ENCODE peak calls at places on chromosome 20, in six cellular contexts. Q is NCI-H1048; V is stimulated activated CD4-positive, alpha-beta T cell treated with anti-CD3 and anti-CD28 coated beads, Interleukin-1b, Interleukin-23, amount 100 ng/mL, for 4 hours; D is cerebellar cortex; M is NCI-H1694 treated with DMSO at 0.1 percent for 48 hours; L is left cardiac atrium. G is an unnamed sample.
A peak's percentile ranks its signal among the peaks of the same experiment; 100 is the strongest.

GRCh38 chr20:24608926-24609667 is 139.7 kb downstream of the SYNDIG1 start:
- DNase-seq in Q (no peak), M (no peak), L (no peak), D (no peak), V (no peak), G (no peak)

GRCh38 chr20:34703573-34704176 is 469 bp upstream of the TP53INP2 start:
- DNase-seq in L (no peak), D (no peak), M (no peak), Q (no peak), V (no peak), G (no peak)

GRCh38 chr20:34098570-34098969 is 13.5 kb downstream of the EIF2S2 start:
- DNase-seq in L (no peak), V (no peak), Q (no peak), M (no peak), D (no peak), G (no peak)

GRCh38 chr20:16615199-16615598 is 42.0 kb upstream of the KIF16B start:
- DNase-seq in M (no peak), Q (no peak), L (peak; percentile 41), D (no peak), V (no peak), G (peak; percentile 72)

GRCh38 chr20:46835418-46835817 is 59.2 kb upstream of the EYA2 start:
- DNase-seq in L (no peak), Q (no peak), V (no peak), M (no peak), D (no peak), G (no peak)

GRCh38 chr20:45937765-45938164 is 3.3 kb downstream of the PCIF1 start:
- DNase-seq in M (no peak), D (no peak), Q (no peak), L (no peak), V (no peak), G (no peak)

GRCh38 chr20:37337208-37337955 is 8.6 kb upstream of the SRC start:
- DNase-seq in V (no peak), M (no peak), L (no peak), D (no peak), Q (no peak), G (no peak)

GRCh38 chr20:59955131-59955796 is 3.0 kb upstream of the CDH26 start:
- DNase-seq in L (no peak), M (no peak), D (no peak), V (no peak), Q (no peak), G (no peak)

GRCh38 chr20:56574531-56575142 is 41.6 kb downstream of the FAM209B start:
- DNase-seq in L (no peak), Q (no peak), D (no peak), V (no peak), M (no peak), G (no peak)

GRCh38 chr20:59823030-59823423 is 110.4 kb downstream of the SYCP2 start:
- DNase-seq in V (no peak), M (no peak), L (no peak), Q (no peak), D (no peak), G (no peak)

GRCh38 chr20:13436530-13436929 is 202.2 kb downstream of the TASP1 start:
- DNase-seq in Q (no peak), V (no peak), M (no peak), D (no peak), L (no peak), G (no peak)

GRCh38 chr20:2101935-2102584 is 433 bp downstream of the STK35 start:
- DNase-seq in V (peak; percentile 81), L (peak; percentile 94), D (peak; percentile 95), M (peak; percentile 92), Q (peak; percentile 54), G (peak; percentile 81)

GRCh38 chr20:37319120-37319717 is 26.7 kb upstream of the SRC start:
- DNase-seq in M (no peak), D (no peak), Q (no peak), V (no peak), L (no peak), G (no peak)

GRCh38 chr20:53718622-53719021 is 125.0 kb upstream of the ZNF217 start:
- DNase-seq in D (no peak), V (no peak), Q (no peak), M (no peak), L (no peak), G (no peak)

GRCh38 chr20:13017883-13018535 is 9.2 kb downstream of the SPTLC3 start:
- DNase-seq in V (no peak), L (no peak), Q (no peak), D (no peak), M (no peak), G (no peak)

GRCh38 chr20:17511401-17511800 is 19.8 kb downstream of the BFSP1 start:
- DNase-seq in M (no peak), V (no peak), L (no peak), Q (no peak), D (no peak), G (no peak)

GRCh38 chr20:15098351-15098750 is 760.9 kb upstream of the FLRT3 start:
- DNase-seq in D (no peak), V (no peak), M (no peak), Q (no peak), L (no peak), G (no peak)

GRCh38 chr20:22389836-22390542 is 194.4 kb downstream of the FOXA2 start:
- DNase-seq in L (no peak), M (no peak), Q (no peak), D (no peak), V (no peak), G (no peak)

GRCh38 chr20:45890077-45890996 is 671 bp downstream of the NEURL2 start:
- DNase-seq in Q (no peak), V (peak; percentile 40), M (peak; percentile 1), L (peak; percentile 90), D (peak; percentile 89), G (no peak)

GRCh38 chr20:2162125-2162822 is 60.6 kb downstream of the STK35 start:
- DNase-seq in D (no peak), M (no peak), L (no peak), Q (no peak), V (no peak), G (no peak)

GRCh38 chr20:25061103-25061799 is 3.3 kb upstream of the ACSS1 start:
- DNase-seq in L (no peak), V (no peak), D (no peak), Q (no peak), M (no peak), G (no peak)